ENCODE peak calls at places on chromosomes 3 and 15, in eight cellular contexts. R is MM.1S, O is pancreas, B is esophagus squamous epithelium, W is uterus, K is ascending aorta, E is fibroblast of lung, T is IMR-90. N is an unnamed sample. For H3K4me1, the result is how much of the 10 kb centered on the place peaks cover.

GRCh38 chr15:64574220-64574994 is 114.0 kb downstream of the ZNF609 start:
- DNase-seq in K (no peak), R (no peak), E (peak), O (no peak), B (no peak), T (peak), W (no peak), N (no peak)

GRCh38 chr3:146196789-146197188 is 35.8 kb upstream of the PLOD2 start:
- DNase-seq in E (no peak), O (no peak), R (no peak), W (no peak), T (no peak), B (no peak), K (no peak), N (no peak)

GRCh38 chr15:73955851-73956250 is 29.6 kb downstream of the LOXL1 start:
- DNase-seq in K (no peak), T (no peak), B (no peak), E (no peak), O (no peak), W (no peak), R (no peak), N (peak)

GRCh38 chr3:139472380-139473010 is 3.8 kb downstream of the RBP2 start:
- DNase-seq in T (no peak), R (no peak), W (no peak), B (no peak), O (no peak), K (no peak), E (no peak), N (no peak)

GRCh38 chr15:83305696-83306291 is 21.3 kb upstream of the BNC1 start:
- DNase-seq in W (no peak), K (no peak), E (peak), T (peak), R (no peak), O (peak), B (no peak), N (peak)

GRCh38 chr3:197149528-197149927 is 119.9 kb upstream of the MELTF start:
- DNase-seq in W (no peak), T (no peak), K (no peak), R (no peak), O (no peak), E (no peak), B (no peak), N (no peak)

GRCh38 chr15:101242999-101243336 is 8.9 kb downstream of the CHSY1 start:
- DNase-seq in W (no peak), E (peak), T (no peak), B (no peak), R (no peak), O (no peak), K (no peak), N (no peak)

GRCh38 chr15:40058476-40059140 is 19.6 kb upstream of the SRP14 start:
- DNase-seq in W (no peak), E (peak), R (peak), O (no peak), K (no peak), T (peak), B (no peak), N (no peak)

GRCh38 chr3:126476166-126476975 is 680 bp upstream of the ZXDC start:
- DNase-seq in T (peak), B (peak), E (peak), W (peak), K (peak), R (no peak), O (peak), N (peak)

GRCh38 chr3:58988041-58988440 is 61.8 kb downstream of the CFAP20DC start:
- DNase-seq in O (no peak), W (no peak), K (no peak), R (no peak), E (no peak), T (no peak), B (no peak), N (no peak)

GRCh38 chr3:38575279-38575843 is 74.1 kb downstream of the SCN5A start:
- DNase-seq in B (no peak), K (no peak), O (no peak), W (no peak), T (no peak), E (no peak), R (no peak), N (peak)

GRCh38 chr3:147361671-147362420 is 44.5 kb downstream of the ZIC4 start:
- DNase-seq in R (peak), W (no peak), E (no peak), T (no peak), B (no peak), K (no peak), O (no peak), N (peak)

GRCh38 chr3:156509209-156510174 is 45.4 kb downstream of the SSR3 start:
- DNase-seq in R (peak), W (no peak), K (no peak), E (peak), B (no peak), T (peak), O (no peak), N (no peak)

GRCh38 chr15:31345606-31346366 is 19.2 kb downstream of the KLF13 start:
- DNase-seq in O (no peak), K (no peak), W (no peak), R (peak), T (no peak), E (no peak), B (no peak), N (peak)

GRCh38 chr3:30227571-30228301 is 378.7 kb upstream of the TGFBR2 start:
- DNase-seq in W (no peak), K (no peak), B (no peak), E (peak), O (no peak), R (no peak), T (peak), N (no peak)

GRCh38 chr3:115833074-115833473 is 209.8 kb downstream of the GAP43 start:
- DNase-seq in O (no peak), T (no peak), K (no peak), W (no peak), R (no peak), B (no peak), E (peak), N (no peak)

GRCh38 chr3:184491011-184491576 is 70.5 kb upstream of the EPHB3 start:
- DNase-seq in O (peak), W (no peak), K (no peak), T (no peak), R (no peak), E (no peak), B (no peak), N (peak)

GRCh38 chr3:184391266-184391665 is 11.4 kb downstream of the CHRD start:
- DNase-seq in B (no peak), R (no peak), O (no peak), W (no peak), T (no peak), K (no peak), E (no peak), N (no peak)

GRCh38 chr15:69807752-69808151 is 290.0 kb downstream of the TLE3 start:
- DNase-seq in K (no peak), W (no peak), B (no peak), O (no peak), E (peak), T (peak), R (no peak), N (no peak)

GRCh38 chr3:9686703-9687102 is 16.9 kb upstream of the CPNE9 start:
- DNase-seq in O (no peak), W (no peak), T (no peak), E (no peak), B (no peak), R (no peak), K (no peak), N (no peak)

GRCh38 chr15:48703544-48703943 is 58.0 kb upstream of the FBN1 start:
- DNase-seq in O (no peak), W (no peak), E (peak), T (peak), R (no peak), K (no peak), B (no peak), N (no peak)

GRCh38 chr3:23809840-23810341 is 4.1 kb downstream of the UBE2E1 start:
- DNase-seq in E (no peak), B (no peak), W (no peak), R (peak), T (no peak), O (no peak), K (no peak), N (no peak)

GRCh38 chr3:88105325-88105724 is 44.4 kb upstream of the C3orf38 start:
- DNase-seq in W (no peak), K (no peak), O (no peak), R (no peak), B (no peak), T (no peak), E (peak), N (no peak)

GRCh38 chr3:51975857-51976549 is 1.1 kb downstream of the ABHD14A start:
- DNase-seq in R (no peak), W (peak), K (no peak), T (peak), E (peak), O (peak), B (no peak), N (peak)

GRCh38 chr3:123064506-123064905 is 2.3 kb upstream of the PDIA5 start:
- DNase-seq in R (no peak), B (no peak), T (no peak), W (no peak), K (no peak), O (no peak), E (no peak), N (no peak)

GRCh38 chr3:168117853-168118313 is 22.2 kb upstream of the GOLIM4 start:
- DNase-seq in T (no peak), B (no peak), K (no peak), W (no peak), O (peak), E (peak), R (no peak), N (no peak)

GRCh38 chr3:52471371-52472238 is 16.2 kb downstream of the NISCH start:
- DNase-seq in E (no peak), W (peak), T (peak), K (no peak), B (no peak), R (peak), O (no peak), N (peak)

GRCh38 chr15:75361989-75362641 is 6.3 kb downstream of the MAN2C1 start:
- DNase-seq in R (no peak), W (no peak), O (no peak), E (no peak), K (no peak), T (no peak), B (no peak), N (no peak)

GRCh38 chr3:38829404-38829803 is 13.4 kb upstream of the SCN10A start:
- DNase-seq in O (no peak), E (peak), R (no peak), T (peak), K (peak), W (peak), B (no peak), N (no peak)

GRCh38 chr3:16794251-16794650 is 90.5 kb upstream of the PLCL2 start:
- DNase-seq in W (no peak), K (no peak), E (no peak), B (no peak), O (no peak), R (no peak), T (no peak), N (no peak)

GRCh38 chr3:18657858-18658820 is 233.0 kb upstream of the SATB1 start:
- DNase-seq in K (no peak), B (no peak), R (no peak), O (peak), W (no peak), T (no peak), E (no peak), N (no peak)

GRCh38 chr3:125154800-125155269 is 57.7 kb downstream of the SLC12A8 start:
- DNase-seq in W (no peak), K (no peak), O (no peak), T (no peak), R (peak), B (no peak), E (no peak), N (no peak)

GRCh38 chr3:31407665-31408064 is 125.1 kb upstream of the STT3B start:
- DNase-seq in W (no peak), K (no peak), E (peak), R (no peak), O (no peak), B (no peak), T (peak), N (no peak)

GRCh38 chr15:81056276-81056675 is 55.6 kb downstream of the TLNRD1 start:
- DNase-seq in W (no peak), B (no peak), E (no peak), O (no peak), K (no peak), T (no peak), R (no peak), N (no peak)

GRCh38 chr3:24487325-24488242 is 7.1 kb downstream of the THRB start:
- DNase-seq in R (no peak), E (no peak), T (no peak), W (no peak), B (no peak), K (no peak), O (no peak), N (no peak)

GRCh38 chr3:46222435-46223161 is 14.5 kb upstream of the CCR1 start:
- DNase-seq in E (no peak), K (no peak), W (no peak), B (no peak), O (no peak), T (no peak), R (no peak), N (no peak)
- TF ChIP-seq CTCF in E (no peak), K (no peak), W (no peak), B (no peak), O (no peak), T (no peak), R (no peak), N (no peak)

DNA sequence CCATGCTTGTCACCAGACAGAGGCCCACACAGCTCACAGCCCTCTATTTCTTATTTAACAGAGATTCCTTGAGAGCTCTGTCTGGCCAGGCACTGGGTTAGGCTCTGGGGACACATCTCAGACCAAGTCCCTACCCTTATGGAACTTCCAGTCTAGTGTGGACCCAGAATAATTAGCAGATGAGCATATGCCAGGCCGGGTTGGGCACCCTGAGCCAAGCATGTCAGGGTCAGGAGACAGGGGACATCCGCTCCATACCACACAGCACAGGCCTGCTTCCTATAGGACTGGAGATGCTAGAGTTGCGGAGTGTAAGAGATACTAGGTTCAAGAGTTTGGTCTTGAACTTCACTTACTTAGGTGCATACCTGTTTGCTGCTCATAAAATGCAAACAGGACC is 20.4 kb downstream of the MGLL start:
- DNase-seq in O (no peak), R (no peak), T (no peak), W (no peak), E (no peak), B (no peak), K (no peak), N (no peak)
- H3K27ac ChIP-seq in O (no peak), R (no peak), T (no peak), W (no peak), E (peak), B (no peak), K (no peak), N (no peak)

DNA sequence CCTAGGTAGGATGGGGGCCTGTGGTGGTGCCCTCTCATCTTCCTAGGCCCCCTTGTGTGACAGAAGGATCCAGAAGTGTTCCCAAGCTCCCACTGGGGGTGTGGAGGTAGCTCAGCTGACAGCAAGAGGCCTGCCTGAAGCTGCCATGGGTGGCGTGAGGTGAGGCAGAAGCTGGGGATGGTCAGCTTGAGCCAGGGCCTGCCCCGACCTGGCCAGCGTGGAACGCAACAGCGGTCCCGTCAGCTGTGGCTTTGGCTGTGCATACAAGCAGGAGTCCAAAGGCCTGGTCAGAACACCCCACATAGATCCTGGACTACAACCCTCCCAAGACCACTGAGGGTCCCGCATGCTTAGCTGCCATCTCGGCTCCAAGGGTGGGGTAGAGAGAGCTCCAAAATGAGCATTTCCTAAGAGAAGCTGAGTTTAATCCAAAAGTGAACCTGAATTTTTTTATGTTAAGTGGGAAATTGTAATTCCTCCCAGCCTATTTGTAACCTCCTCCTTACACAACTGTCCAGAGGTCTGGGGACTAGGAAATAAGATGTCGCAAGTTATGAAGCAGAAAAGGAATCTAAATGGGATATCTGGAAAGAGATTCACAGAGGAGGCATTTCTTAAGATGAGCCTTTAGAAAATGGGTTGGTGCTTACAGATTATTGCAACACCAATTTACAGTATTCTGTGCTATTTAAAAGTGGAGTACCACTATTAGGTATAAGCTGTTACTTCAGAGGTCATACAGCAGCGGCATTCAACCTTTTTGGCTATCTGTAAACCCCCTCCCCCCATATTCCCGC is 9.9 kb upstream of the PLA2G4D start:
- DNase-seq in T (no peak), E (no peak), O (no peak), K (no peak), B (no peak), R (no peak), W (no peak), N (peak)
- H3K4me1 ChIP-seq in T (under half), E (under half), O (under half), K (under half), B (under half), R (under half), W (under half), N (under half)

GRCh38 chr3:149964296-149964695 is 6.4 kb downstream of the PFN2 start:
- DNase-seq in K (no peak), B (no peak), R (no peak), E (peak), T (peak), O (no peak), W (no peak), N (no peak)
- TF ChIP-seq CTCF in K (no peak), B (no peak), R (no peak), E (no peak), T (no peak), O (no peak), W (no peak), N (no peak)

GRCh38 chr15:68352401-68353062 is 75.0 kb downstream of the FEM1B start:
- DNase-seq in B (no peak), R (no peak), W (peak), K (peak), T (peak), E (peak), O (no peak), N (no peak)
- H3K27ac ChIP-seq in B (peak), R (no peak), W (peak), K (peak), T (peak), E (peak), O (no peak), N (peak)

DNA sequence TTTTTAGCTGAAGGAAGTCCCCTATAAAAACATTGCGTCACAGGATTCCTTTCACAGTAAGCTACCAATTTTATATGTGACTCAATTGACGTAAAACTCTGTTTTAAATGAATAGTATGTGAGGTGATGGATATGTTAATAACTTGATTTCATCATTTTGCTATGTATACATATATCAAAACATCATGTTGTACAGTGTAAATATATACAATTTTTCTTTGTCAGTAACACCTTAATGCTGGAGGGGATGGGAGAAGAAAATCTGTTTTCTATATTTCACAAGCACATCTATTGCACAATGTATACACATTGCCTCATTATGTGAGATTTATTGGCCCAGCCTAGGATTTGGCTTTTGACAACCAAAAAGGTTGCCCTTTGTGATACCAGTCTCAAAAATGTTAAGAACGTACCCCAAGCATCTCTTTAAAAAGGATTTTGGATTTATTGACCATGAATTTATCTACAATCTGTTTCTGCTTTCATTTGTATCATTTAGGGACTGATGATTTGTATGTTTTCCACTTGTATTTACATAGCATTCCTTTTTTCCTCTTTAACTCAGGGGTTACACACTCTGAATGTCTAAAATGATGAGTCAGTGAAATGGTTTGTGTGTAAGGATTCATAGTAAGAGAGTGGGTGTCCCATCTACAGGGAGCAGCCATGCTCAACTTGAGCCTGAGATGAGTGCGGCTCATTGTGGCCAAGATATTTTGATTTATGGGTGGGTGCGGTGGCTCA is 62.6 kb downstream of the CRTC3 start:
- DNase-seq in K (no peak), O (no peak), W (no peak), E (peak), R (no peak), B (no peak), T (peak), N (no peak)
- H3K4me1 ChIP-seq in K (under half), O (under half), W (under half), E (under half), R (under half), B (under half), T (under half), N (half or more)

N was measured in upper lobe of right lung.